ENCODE peak calls at places on chromosome 12, in eight cellular contexts. T is stomach, A is PC-3, M is upper lobe of right lung, F is thyroid gland, S is brain microvascular endothelial cell, E is GM12865, V is left ventricle myocardium inferior. R is an unnamed sample.

GRCh38 chr12:2299207-2299606 is 246.4 kb downstream of the CACNA1C start:
- DNase-seq in T (no peak), A (no peak), M (no peak), F (no peak), S (no peak), E (peak), V (no peak), R (no peak)

GRCh38 chr12:122020795-122021192 is 890 bp upstream of the BCL7A start:
- DNase-seq in T (no peak), A (no peak), M (no peak), F (no peak), S (no peak), E (no peak), V (no peak), R (no peak)

GRCh38 chr12:86513206-86513605 is 257.0 kb upstream of the MGAT4C start:
- DNase-seq in T (no peak), A (no peak), M (no peak), F (no peak), S (no peak), E (no peak), V (no peak), R (no peak)

GRCh38 chr12:95546491-95546813 is 4.8 kb downstream of the USP44 start:
- DNase-seq in T (no peak), A (no peak), M (no peak), F (no peak), S (no peak), E (no peak), V (no peak), R (no peak)

GRCh38 chr12:114254172-114254571 is 151.8 kb downstream of the TBX5 start:
- DNase-seq in T (no peak), A (no peak), M (no peak), F (no peak), S (no peak), E (no peak), V (no peak), R (no peak)

GRCh38 chr12:7934153-7934552 is 1.8 kb downstream of the SLC2A3 start:
- DNase-seq in T (no peak), A (no peak), M (no peak), F (no peak), S (no peak), E (peak), V (no peak), R (no peak)

GRCh38 chr12:64610092-64610659 is at the start of gene RASSF3:
- DNase-seq in T (peak), A (peak), M (peak), F (peak), S (peak), E (peak), V (peak), R (no peak)

GRCh38 chr12:59873136-59873535 is 277.3 kb downstream of the SLC16A7 start:
- DNase-seq in T (no peak), A (no peak), M (no peak), F (no peak), S (no peak), E (no peak), V (no peak), R (no peak)

GRCh38 chr12:23534196-23534595 is 415.3 kb downstream of the SOX5 start:
- DNase-seq in T (no peak), A (no peak), M (no peak), F (no peak), S (no peak), E (no peak), V (no peak), R (no peak)

GRCh38 chr12:94615284-94616216 is 34.8 kb downstream of the TMCC3 start:
- DNase-seq in T (peak), A (peak), M (no peak), F (peak), S (peak), E (no peak), V (peak), R (no peak)

GRCh38 chr12:64585085-64585484 is 25.2 kb upstream of the RASSF3 start:
- DNase-seq in T (no peak), A (no peak), M (no peak), F (no peak), S (no peak), E (no peak), V (no peak), R (no peak)

GRCh38 chr12:132329739-132330548 is 555 bp upstream of the GALNT9 start:
- DNase-seq in T (no peak), A (no peak), M (no peak), F (no peak), S (no peak), E (no peak), V (no peak), R (no peak)

GRCh38 chr12:130477701-130478100 is 140.0 kb downstream of the PIWIL1 start:
- DNase-seq in T (no peak), A (no peak), M (no peak), F (no peak), S (no peak), E (no peak), V (no peak), R (no peak)

GRCh38 chr12:100908501-100908900 is 113.9 kb downstream of the ANO4 start:
- DNase-seq in T (no peak), A (no peak), M (no peak), F (no peak), S (no peak), E (no peak), V (no peak), R (peak)

GRCh38 chr12:122062832-122063690 is 15.5 kb upstream of the MLXIP start:
- DNase-seq in T (peak), A (peak), M (no peak), F (peak), S (peak), E (no peak), V (peak), R (no peak)

GRCh38 chr12:57718641-57719528 is 19.7 kb downstream of the AGAP2 start:
- DNase-seq in T (no peak), A (no peak), M (no peak), F (no peak), S (no peak), E (no peak), V (no peak), R (no peak)

GRCh38 chr12:15782667-15783066 is 6.5 kb downstream of the EPS8 start:
- DNase-seq in T (no peak), A (no peak), M (no peak), F (no peak), S (peak), E (no peak), V (no peak), R (no peak)

GRCh38 chr12:58728397-58728796 is 191.9 kb downstream of the LRIG3 start:
- DNase-seq in T (no peak), A (peak), M (no peak), F (no peak), S (peak), E (no peak), V (no peak), R (no peak)

GRCh38 chr12:65305346-65305950 is 27.0 kb downstream of the MSRB3 start:
- DNase-seq in T (no peak), A (no peak), M (no peak), F (no peak), S (no peak), E (no peak), V (no peak), R (no peak)

GRCh38 chr12:12902036-12902435 is 10.7 kb downstream of the GPRC5A start:
- DNase-seq in T (no peak), A (peak), M (no peak), F (no peak), S (peak), E (no peak), V (no peak), R (no peak)

GRCh38 chr12:71710276-71711125 is 24.6 kb downstream of the TMEM19 start:
- DNase-seq in T (no peak), A (peak), M (no peak), F (no peak), S (peak), E (no peak), V (no peak), R (peak)

GRCh38 chr12:117090816-117091711 is 8.2 kb downstream of the TESC start:
- DNase-seq in T (peak), A (no peak), M (no peak), F (peak), S (no peak), E (no peak), V (no peak), R (no peak)

GRCh38 chr12:59636945-59637656 is 41.3 kb downstream of the SLC16A7 start:
- DNase-seq in T (no peak), A (no peak), M (no peak), F (no peak), S (no peak), E (peak), V (no peak), R (no peak)

GRCh38 chr12:100184549-100184948 is 16.1 kb upstream of the ACTR6 start:
- DNase-seq in T (no peak), A (no peak), M (no peak), F (no peak), S (no peak), E (no peak), V (no peak), R (no peak)

GRCh38 chr12:94636462-94637085 is 13.8 kb downstream of the TMCC3 start:
- DNase-seq in T (no peak), A (no peak), M (no peak), F (no peak), S (no peak), E (no peak), V (no peak), R (no peak)

GRCh38 chr12:90854136-90854689 is 100.8 kb downstream of the CCER1 start:
- DNase-seq in T (no peak), A (peak), M (no peak), F (peak), S (peak), E (peak), V (no peak), R (no peak)

GRCh38 chr12:68686595-68687521 is at the start of gene NUP107:
- DNase-seq in T (peak), A (peak), M (peak), F (peak), S (peak), E (peak), V (peak), R (peak)
- TF ChIP-seq CTCF in T (no peak), A (no peak), M (no peak), F (peak), S (peak), E (no peak), V (peak), R (peak)

DNA sequence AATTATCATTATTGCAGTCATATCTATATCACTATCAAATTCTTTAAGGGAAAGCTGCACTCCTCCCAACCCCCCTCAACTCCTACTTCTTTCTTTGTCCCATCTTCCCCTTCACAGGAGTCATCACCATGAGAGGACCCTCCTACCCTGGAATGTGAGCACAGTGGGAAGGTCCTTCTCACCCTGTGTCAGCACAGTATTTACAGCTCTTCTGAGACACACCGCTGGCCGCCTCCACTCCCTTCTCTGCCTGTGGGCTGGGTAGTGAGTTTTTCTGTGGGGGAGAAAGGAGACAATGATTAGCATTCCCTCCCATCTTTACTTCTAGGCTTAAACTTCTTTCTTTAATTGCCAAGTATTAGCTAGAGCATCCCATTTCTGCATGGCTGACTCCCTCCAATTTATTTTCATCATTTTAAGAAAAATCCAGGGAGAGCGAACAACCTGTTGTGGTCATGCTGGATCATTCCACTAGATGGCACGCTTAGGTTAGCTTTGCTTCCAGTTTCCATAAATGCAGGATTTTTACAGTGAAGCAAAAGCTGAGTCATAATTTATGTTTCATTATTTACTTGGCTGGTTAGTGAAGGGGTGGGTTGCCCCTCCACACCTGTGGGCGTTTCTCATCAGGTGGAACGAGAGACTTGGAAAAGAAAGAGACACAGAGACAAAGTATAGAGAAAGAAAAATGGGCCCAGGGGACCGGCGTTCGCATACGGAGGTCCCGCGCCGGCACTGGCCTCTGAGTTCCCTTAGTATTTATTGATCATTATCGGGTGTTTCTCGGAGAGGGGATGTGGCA is 188.5 kb downstream of the ALX1 start:
- DNase-seq in T (peak), A (peak), M (no peak), F (peak), S (peak), E (peak), V (no peak), R (peak)
- H3K4me3 ChIP-seq in T (peak), A (peak), M (peak), F (peak), S (peak), E (peak), V (peak), R (peak)

GRCh38 chr12:19778822-19779221 is 339.5 kb downstream of the AEBP2 start:
- DNase-seq in T (no peak), A (no peak), M (no peak), F (no peak), S (no peak), E (no peak), V (no peak), R (no peak)
- TF ChIP-seq CTCF in T (no peak), A (peak), M (no peak), F (no peak), S (no peak), E (no peak), V (peak), R (no peak)

GRCh38 chr12:6560501-6561205 is 4.8 kb upstream of the IFFO1 start:
- DNase-seq in T (no peak), A (no peak), M (no peak), F (no peak), S (no peak), E (no peak), V (no peak), R (no peak)
- H3K4me3 ChIP-seq in T (no peak), A (no peak), M (no peak), F (no peak), S (no peak), E (no peak), V (no peak), R (no peak)

DNA sequence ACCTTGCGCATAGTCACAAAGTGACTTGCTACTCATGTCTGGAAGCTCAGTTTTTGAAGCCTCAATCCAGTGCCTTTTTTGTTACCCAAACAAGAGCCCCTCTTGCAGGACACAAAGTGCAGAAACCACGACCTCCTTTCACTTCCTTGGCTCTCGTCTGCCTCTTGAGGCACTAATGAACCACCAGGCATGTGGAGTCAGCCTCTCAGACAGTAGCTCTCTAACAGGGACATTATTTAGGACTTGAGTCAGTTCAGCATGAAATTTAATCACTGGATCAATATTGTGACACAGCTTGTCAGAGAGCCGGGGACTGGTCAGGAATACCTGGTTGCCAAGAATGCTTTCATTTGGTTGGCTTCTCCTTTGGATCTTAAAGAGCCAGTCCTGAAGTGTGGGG is 46.7 kb downstream of the HSPB8 start:
- DNase-seq in T (no peak), A (no peak), M (no peak), F (no peak), S (no peak), E (peak), V (no peak), R (no peak)
- TF ChIP-seq CTCF in T (no peak), A (no peak), M (no peak), F (no peak), S (no peak), E (no peak), V (peak), R (no peak)

DNA sequence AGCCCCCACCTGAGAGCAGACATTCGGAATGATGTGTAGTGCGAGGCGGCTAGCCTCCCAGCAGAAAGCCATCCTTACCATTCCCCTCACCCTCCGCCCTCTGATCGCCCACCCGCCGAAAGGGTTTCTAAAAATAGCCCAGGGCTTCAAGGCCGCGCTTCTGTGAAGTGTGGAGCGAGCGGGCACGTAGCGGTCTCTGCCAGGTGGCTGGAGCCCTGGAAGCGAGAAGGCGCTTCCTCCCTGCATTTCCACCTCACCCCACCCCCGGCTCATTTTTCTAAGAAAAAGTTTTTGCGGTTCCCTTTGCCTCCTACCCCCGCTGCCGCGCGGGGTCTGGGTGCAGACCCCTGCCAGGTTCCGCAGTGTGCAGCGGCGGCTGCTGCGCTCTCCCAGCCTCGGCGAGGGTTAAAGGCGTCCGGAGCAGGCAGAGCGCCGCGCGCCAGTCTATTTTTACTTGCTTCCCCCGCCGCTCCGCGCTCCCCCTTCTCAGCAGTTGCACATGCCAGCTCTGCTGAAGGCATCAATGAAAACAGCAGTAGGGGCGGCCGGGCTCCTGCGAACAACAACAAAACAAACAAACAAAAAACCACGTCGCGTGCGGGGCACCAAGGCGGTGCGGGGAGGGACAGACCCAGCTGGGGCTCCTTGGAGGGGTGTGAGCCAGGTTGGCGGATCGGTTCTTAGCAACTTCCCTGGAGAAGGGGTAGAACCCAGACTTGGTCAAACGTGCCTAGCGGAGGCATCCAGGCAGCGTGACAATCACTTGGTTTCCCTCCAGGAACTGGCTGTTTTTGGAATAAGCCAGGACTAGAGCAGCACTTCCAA is 2.4 kb downstream of the PRMT8 start:
- DNase-seq in T (no peak), A (no peak), M (no peak), F (peak), S (no peak), E (no peak), V (peak), R (no peak)
- H3K4me3 ChIP-seq in T (no peak), A (no peak), M (no peak), F (no peak), S (no peak), E (no peak), V (peak), R (no peak)

DNA sequence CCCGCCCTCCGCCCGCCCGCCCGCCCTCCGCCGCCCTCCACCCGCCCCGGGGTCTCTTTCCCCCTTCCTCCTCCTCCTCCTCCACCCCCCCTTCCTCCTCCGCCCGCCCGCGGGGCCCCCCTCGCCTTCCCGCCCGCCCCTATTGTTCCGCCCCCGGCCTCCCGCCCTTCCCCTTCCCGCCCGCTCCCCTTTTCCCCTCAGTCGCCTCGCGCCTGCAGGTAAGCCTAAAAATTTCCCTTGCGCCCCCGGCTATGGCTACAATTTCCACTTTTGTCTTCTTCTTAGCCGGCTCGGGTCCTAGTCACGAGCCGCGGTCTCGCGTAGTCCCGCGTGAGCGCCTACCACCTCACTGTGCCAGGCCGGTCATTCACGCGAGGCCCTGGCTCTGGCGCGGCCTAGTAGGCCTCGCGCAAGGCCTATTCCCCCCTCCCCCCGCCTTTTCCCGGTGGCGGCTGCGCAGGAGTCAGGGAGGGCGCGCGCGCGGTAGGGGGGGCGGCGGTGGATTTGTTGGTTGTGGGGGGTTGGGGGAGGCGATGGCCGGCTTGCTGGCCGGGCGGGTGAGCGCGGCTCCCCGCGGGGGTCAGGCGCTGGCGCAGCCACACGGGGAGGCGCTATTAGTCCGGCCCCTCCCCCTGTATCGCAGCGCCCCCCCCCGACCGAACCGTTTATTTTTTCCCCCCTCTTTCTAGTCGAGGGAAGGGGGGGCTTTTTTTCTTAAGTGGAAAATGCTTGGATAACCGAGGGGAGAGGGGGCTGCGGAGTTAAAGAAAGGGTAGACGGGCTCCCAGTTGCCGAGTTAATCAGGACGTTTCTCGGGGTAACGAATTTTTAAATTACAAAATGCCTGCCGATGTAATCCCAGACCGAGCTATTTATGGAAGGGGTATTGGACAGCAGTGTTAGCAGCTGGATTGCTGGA is 516 bp downstream of the PCBP2 start:
- DNase-seq in T (peak), A (peak), M (peak), F (peak), S (peak), E (peak), V (peak), R (peak)
- TF ChIP-seq CTCF in T (no peak), A (peak), M (peak), F (no peak), S (peak), E (peak), V (peak), R (peak)

R was measured in BJ.